ENCODE peak calls at places on chromosomes 4 and X, in five cellular contexts. X, M, Q, D and L are unnamed samples.

GRCh38 chr4:72604324-72604723 is 35.3 kb upstream of the ADAMTS3 start:
- DNase-seq in Q (no peak), D (no peak), X (peak; percentile 50), M (no peak), L (no peak)

GRCh38 chrX:24561121-24561520 is 86.0 kb downstream of the PCYT1B start:
- DNase-seq in Q (no peak), D (no peak), M (no peak), X (peak; percentile 16), L (no peak)

GRCh38 chrX:39843318-39843717 is 254.4 kb downstream of the BCOR start:
- DNase-seq in M (no peak), Q (no peak), X (no peak), D (no peak), L (no peak)

GRCh38 chrX:23726196-23726595 is 16.9 kb downstream of the ACOT9 start:
- DNase-seq in M (no peak), Q (no peak), D (no peak), X (no peak), L (no peak)

GRCh38 chr4:131650951-131651350 is 1498.1 kb upstream of the PCDH10 start:
- DNase-seq in Q (no peak), M (no peak), X (no peak), D (no peak), L (no peak)

GRCh38 chr4:152784490-152785195 is 4.9 kb downstream of the ARFIP1 start:
- DNase-seq in D (no peak), M (peak; percentile 60), Q (peak; percentile 49), X (peak; percentile 87), L (no peak)

GRCh38 chrX:130216312-130216711 is 44.5 kb downstream of the RAB33A start:
- DNase-seq in Q (no peak), M (no peak), X (peak; percentile 33), D (no peak), L (no peak)

GRCh38 chr4:30717208-30718020 is 2.8 kb upstream of the PCDH7 start:
- DNase-seq in D (peak; percentile 72), Q (peak; percentile 65), X (peak; percentile 64), M (peak; percentile 87), L (peak; percentile 82)

GRCh38 chr4:159926871-159927270 is 824.0 kb downstream of the RAPGEF2 start:
- DNase-seq in Q (no peak), X (no peak), M (no peak), D (no peak), L (no peak)

GRCh38 chrX:10726647-10727046 is 106.3 kb upstream of the MID1 start:
- DNase-seq in M (no peak), X (peak; percentile 24), D (no peak), Q (no peak), L (no peak)

GRCh38 chr4:45650545-45650944 is 473.3 kb downstream of the GABRG1 start:
- DNase-seq in Q (no peak), M (no peak), X (no peak), D (no peak), L (no peak)

GRCh38 chrX:135985123-135985973 is at the start of gene SLC9A6:
- DNase-seq in M (peak; percentile 83), X (peak; percentile 45), Q (peak; percentile 78), D (peak; percentile 64), L (peak; percentile 75)

GRCh38 chr4:22440999-22441398 is 74.9 kb downstream of the ADGRA3 start:
- DNase-seq in D (no peak), Q (no peak), M (no peak), X (no peak), L (no peak)

GRCh38 chr4:27210874-27211428 is 350.3 kb downstream of the STIM2 start:
- DNase-seq in Q (no peak), D (no peak), X (no peak), M (no peak), L (no peak)

GRCh38 chrX:47358387-47359065 is 11.9 kb upstream of the ZNF157 start:
- DNase-seq in D (no peak), M (no peak), X (peak; percentile 1), Q (no peak), L (no peak)

GRCh38 chr4:26937567-26937966 is 76.9 kb downstream of the STIM2 start:
- DNase-seq in X (no peak), Q (no peak), M (no peak), D (no peak), L (no peak)

GRCh38 chr4:86720508-86721068 is 126.5 kb downstream of the PTPN13 start:
- DNase-seq in Q (no peak), D (no peak), M (no peak), X (peak; percentile 33), L (no peak)

GRCh38 chr4:36467670-36468069 is 186.3 kb downstream of the DTHD1 start:
- DNase-seq in M (no peak), Q (no peak), D (no peak), X (no peak), L (no peak)

GRCh38 chr4:38237139-38237538 is 276.9 kb downstream of the PTTG2 start:
- DNase-seq in Q (no peak), D (no peak), X (peak; percentile 86), M (no peak), L (no peak)

GRCh38 chr4:66558651-66559050 is 888.4 kb upstream of the EPHA5 start:
- DNase-seq in Q (no peak), M (no peak), D (no peak), X (peak; percentile 49), L (no peak)

GRCh38 chrX:39396358-39396995 is 595.2 kb downstream of the MID1IP1 start:
- DNase-seq in M (peak; percentile 66), Q (no peak), X (no peak), D (no peak), L (no peak)

GRCh38 chrX:136725446-136726104 is 55.2 kb downstream of the ARHGEF6 start:
- DNase-seq in M (no peak), Q (no peak), X (peak; percentile 75), D (no peak), L (no peak)

GRCh38 chrX:68571292-68572256 is 72.7 kb downstream of the YIPF6 start:
- DNase-seq in M (no peak), Q (no peak), X (peak; percentile 83), D (no peak), L (no peak)

GRCh38 chr4:99668472-99668871 is 10.8 kb upstream of the C4orf54 start:
- DNase-seq in D (no peak), Q (no peak), M (no peak), X (no peak), L (no peak)

DNA sequence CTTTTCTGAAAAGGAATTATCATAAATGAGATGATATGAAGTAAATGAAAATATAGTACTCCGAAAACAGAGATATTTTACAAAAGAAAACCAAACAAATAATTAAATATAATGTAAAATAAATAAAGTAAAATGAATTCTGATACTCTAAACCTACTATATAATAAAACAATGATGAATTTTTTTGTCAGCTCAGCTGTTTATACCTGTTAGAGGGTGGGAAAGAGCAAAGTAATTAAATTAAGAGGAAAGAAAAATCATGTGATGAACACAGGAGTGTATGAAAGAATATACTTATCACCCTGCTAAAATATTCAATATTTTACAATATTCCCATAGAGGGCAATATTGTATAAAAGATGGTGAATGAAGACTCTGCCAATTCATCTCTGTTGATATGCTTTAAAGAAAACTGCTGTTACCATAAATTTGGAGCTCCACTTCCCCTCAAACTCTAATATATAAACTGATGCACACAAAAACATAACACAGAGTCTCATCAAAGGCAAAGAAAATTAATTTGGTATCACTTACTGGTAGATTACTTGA is 6.5 kb upstream of the NDST4 start:
- DNase-seq in M (no peak), Q (no peak), D (no peak), X (no peak), L (no peak)
- TF ChIP-seq CTCF in M (peak; percentile 20), Q (no peak), D (no peak), X (no peak), L (peak; percentile 53)

DNA sequence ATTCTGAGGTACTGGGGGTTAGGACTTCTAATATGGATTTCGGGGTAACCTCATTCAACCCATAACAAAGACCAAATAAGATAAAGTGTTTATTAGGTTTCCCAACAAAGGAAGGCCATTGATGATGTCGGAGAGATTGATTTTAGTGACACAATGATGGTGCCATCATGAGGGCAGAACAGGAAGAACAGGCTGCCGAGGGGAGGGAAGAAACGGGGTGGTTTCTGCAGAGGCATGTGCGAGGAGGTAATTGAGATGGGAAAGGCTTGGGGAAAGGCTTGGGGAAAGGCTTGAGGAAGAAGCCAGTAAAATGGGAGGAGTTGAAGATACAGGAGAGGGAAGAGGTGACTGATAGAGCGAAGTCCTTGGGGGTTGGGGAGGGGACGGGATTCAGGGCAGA is 6.2 kb downstream of the HPSE start:
- DNase-seq in D (no peak), X (no peak), M (peak; percentile 75), Q (no peak), L (no peak)
- TF ChIP-seq CTCF in D (no peak), X (no peak), M (peak; percentile 64), Q (no peak), L (no peak)

GRCh38 chrX:16172391-16172790 is 5.1 kb downstream of the MAGEB17 start:
- DNase-seq in X (no peak), M (peak; percentile 75), D (no peak), Q (no peak), L (no peak)

GRCh38 chrX:16175329-16175728 is 8.0 kb downstream of the MAGEB17 start:
- DNase-seq in X (no peak), D (no peak), Q (no peak), M (peak; percentile 36), L (no peak)

GRCh38 chrX:16171944-16172343 is 4.7 kb downstream of the MAGEB17 start:
- DNase-seq in D (no peak), Q (no peak), M (peak; percentile 83), X (no peak), L (no peak)

DNA sequence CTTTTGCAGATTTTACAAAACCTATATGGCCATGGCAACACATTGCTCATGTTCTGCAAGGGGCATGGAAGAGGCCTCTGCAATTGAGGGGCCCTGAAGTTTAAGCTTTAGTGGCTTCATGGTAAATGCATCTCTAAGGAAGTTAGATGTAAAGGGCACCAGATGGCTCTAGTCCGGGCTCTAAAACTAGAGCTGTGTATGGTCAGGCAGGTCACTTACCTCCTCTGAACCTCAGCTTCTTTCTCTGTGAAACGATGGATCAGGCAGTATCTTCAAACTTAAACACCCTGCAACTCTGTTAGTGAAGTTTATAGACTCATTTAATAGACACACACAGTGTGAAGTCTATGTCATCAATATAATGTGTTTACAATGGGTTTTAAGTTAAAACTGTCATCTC is 10.0 kb downstream of the MAGEB17 start:
- DNase-seq in D (no peak), X (no peak), M (peak; percentile 57), Q (no peak), L (no peak)
- TF ChIP-seq CTCF in D (no peak), X (no peak), M (peak; percentile 35), Q (no peak), L (no peak)

GRCh38 chrX:70762285-70762684 is 146.2 kb downstream of the TEX11 start:
- DNase-seq in M (peak; percentile 52), Q (no peak), D (no peak), X (no peak), L (no peak)
- TF ChIP-seq CTCF in M (peak; percentile 47), Q (no peak), D (no peak), X (no peak), L (no peak)